ENCODE peak calls at places on chromosomes 12 and 14, in four cellular contexts. S is Karpas-422, Q is GM12878, N is MM.1S. B is an unnamed sample.

GRCh38 chr14:25757364-25757763 is 707.4 kb upstream of the STXBP6 start:
- DNase-seq in N (no peak), S (no peak), Q (no peak), B (no peak)

GRCh38 chr14:92471919-92472318 is 41.7 kb upstream of the RIN3 start:
- DNase-seq in Q (no peak), N (no peak), S (no peak), B (no peak)

GRCh38 chr14:62692490-62693106 is 352.7 kb downstream of the KCNH5 start:
- DNase-seq in S (no peak), Q (no peak), N (no peak), B (no peak)

GRCh38 chr12:25906651-25907340 is 51.7 kb upstream of the RASSF8 start:
- DNase-seq in Q (no peak), S (no peak), N (no peak), B (no peak)

GRCh38 chr12:92144631-92145480 is 790 bp downstream of the BTG1 start:
- DNase-seq in S (peak; percentile 74), Q (no peak), N (peak; percentile 35), B (peak; percentile 30)

GRCh38 chr12:69401940-69402339 is 42.4 kb downstream of the YEATS4 start:
- DNase-seq in N (no peak), Q (no peak), S (no peak), B (no peak)

GRCh38 chr12:45214739-45215418 is 1.0 kb upstream of the ANO6 start:
- DNase-seq in S (no peak), Q (no peak), N (no peak), B (no peak)

GRCh38 chr14:92659765-92660561 is 88.5 kb downstream of the LGMN start:
- DNase-seq in N (no peak), S (peak; percentile 64), Q (no peak), B (no peak)

GRCh38 chr14:39232554-39233415 is 930 bp upstream of the MIA2 start:
- DNase-seq in Q (no peak), N (peak; percentile 46), S (no peak), B (no peak)

GRCh38 chr12:107356266-107356936 is 263.1 kb upstream of the CRY1 start:
- DNase-seq in N (no peak), Q (no peak), S (no peak), B (peak; percentile 27)

GRCh38 chr12:87038098-87038497 is 781.9 kb upstream of the MGAT4C start:
- DNase-seq in N (no peak), Q (no peak), S (no peak), B (no peak)

GRCh38 chr14:55051426-55052258 is at the start of gene MAPK1IP1L:
- DNase-seq in N (peak; percentile 72), S (peak; percentile 97), Q (peak; percentile 63), B (peak; percentile 91)

GRCh38 chr14:61699092-61699491 is 3.8 kb downstream of the HIF1A start:
- DNase-seq in N (no peak), Q (no peak), S (peak; percentile 55), B (no peak)

GRCh38 chr12:34299802-34300193 is 277.5 kb downstream of the ALG10 start:
- DNase-seq in S (no peak), Q (no peak), N (no peak), B (no peak)

GRCh38 chr12:102010265-102010994 is 51.4 kb downstream of the WASHC3 start:
- DNase-seq in N (no peak), S (peak; percentile 87), Q (peak; percentile 84), B (no peak)

GRCh38 chr14:60654303-60654925 is 5.1 kb upstream of the SIX1 start:
- DNase-seq in Q (no peak), N (no peak), S (no peak), B (no peak)

GRCh38 chr14:31935406-31935805 is 141.7 kb upstream of the ARHGAP5 start:
- DNase-seq in Q (no peak), S (no peak), N (no peak), B (no peak)

GRCh38 chr12:53925006-53925405 is 13.6 kb upstream of the HOXC13 start:
- DNase-seq in S (no peak), N (no peak), Q (no peak), B (no peak)

GRCh38 chr14:100824156-100824555 is 1.8 kb upstream of the MEG3 start:
- DNase-seq in N (no peak), Q (no peak), S (no peak), B (no peak)

DNA sequence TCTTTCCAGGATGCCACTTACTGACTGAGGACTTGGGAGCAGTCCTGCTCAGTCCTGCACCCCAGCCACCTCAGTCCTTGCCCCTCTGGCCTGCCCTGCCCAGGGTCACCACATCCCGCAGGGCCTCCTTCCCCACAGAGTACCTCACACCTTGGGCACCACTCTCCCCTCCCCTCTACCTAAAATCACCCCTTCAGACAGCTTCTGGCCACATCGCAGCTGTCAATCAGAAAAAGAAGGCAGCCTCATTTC is 15.6 kb downstream of the ZDHHC22 start:
- DNase-seq in N (no peak), S (no peak), Q (no peak), B (no peak)
- H3K27me3 ChIP-seq in N (peaks cover 10% of the 10 kb centered on the region), S (no peaks in the 10 kb centered on the region), Q (peaks cover 7% of the 10 kb centered on the region), B (peaks cover 9% of the 10 kb centered on the region)

GRCh38 chr12:114655934-114656697 is 27.9 kb downstream of the TBX3 start:
- DNase-seq in Q (no peak), S (no peak), N (no peak), B (no peak)
- H3K27me3 ChIP-seq in Q (no peaks in the 10 kb centered on the region), S (no peaks in the 10 kb centered on the region), N (no peaks in the 10 kb centered on the region), B (no peaks in the 10 kb centered on the region)

DNA sequence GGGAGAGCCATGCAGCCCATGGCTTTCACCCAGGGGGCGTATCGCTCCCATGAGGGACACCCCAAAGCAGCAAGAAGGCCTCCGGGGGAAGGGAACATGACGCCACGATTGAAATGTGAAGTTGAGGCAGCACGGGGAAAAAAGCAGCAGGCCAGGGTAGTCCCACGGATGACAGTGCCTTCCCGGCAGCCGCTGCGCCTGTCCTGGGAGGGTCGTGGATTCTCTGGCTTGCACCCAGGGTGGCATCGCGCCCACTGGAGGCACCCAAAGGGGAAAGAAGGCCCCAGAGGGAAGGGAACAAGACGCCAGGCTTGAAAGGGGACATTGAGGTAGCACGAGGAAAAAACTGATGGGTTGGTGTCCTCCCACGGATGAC is 161.6 kb upstream of the ALG10B start:
- DNase-seq in N (no peak), S (no peak), Q (no peak), B (no peak)
- H3K27me3 ChIP-seq in N (no peaks in the 10 kb centered on the region), S (no peaks in the 10 kb centered on the region), Q (no peaks in the 10 kb centered on the region), B (no peaks in the 10 kb centered on the region)

DNA sequence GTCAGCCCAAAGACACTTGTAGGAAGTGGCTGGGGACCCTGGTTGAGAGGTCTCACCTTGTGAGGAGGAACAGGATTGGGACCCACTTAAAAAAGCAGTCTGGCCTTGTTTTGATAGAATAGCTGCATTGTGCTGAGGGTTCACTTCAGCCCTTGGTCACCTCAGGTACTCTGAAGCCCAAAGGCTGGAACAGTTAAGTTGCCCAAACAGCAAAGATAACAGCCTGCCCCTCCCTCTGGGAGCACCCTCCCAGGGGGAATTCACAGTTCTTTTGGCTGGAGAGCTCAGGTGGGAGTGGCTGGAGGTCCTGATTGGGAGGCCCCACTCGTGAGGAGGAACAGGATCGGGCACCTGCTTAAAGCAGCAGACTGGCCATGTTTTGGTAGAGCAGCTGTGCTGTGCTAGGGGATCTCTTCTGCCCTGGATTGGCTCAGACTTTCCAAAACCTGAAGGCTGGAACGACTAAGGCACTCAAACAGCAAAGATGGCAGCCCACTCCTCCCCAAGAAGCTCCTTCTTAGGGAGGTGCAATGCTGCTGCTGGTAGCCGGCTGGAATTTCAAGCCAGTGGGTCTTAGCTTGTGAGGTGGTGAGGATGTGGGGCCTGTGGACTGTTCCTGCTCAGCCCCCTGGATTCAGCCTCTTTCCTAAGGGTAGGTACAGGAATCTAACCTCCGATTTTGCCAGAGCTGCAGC is 143.8 kb upstream of the SLC38A2 start:
- DNase-seq in Q (no peak), N (no peak), S (no peak), B (no peak)
- H3K27me3 ChIP-seq in Q (no peaks in the 10 kb centered on the region), N (no peaks in the 10 kb centered on the region), S (no peaks in the 10 kb centered on the region), B (no peaks in the 10 kb centered on the region)

B was measured in CD4-positive, CD25-positive, alpha-beta regulatory T cell.